ENCODE peak calls at places on chromosomes 7 and 10, in seven cellular contexts. Z is HCT116, M is GM23248, W is hepatocyte, R is keratinocyte, I is OCI-LY7, T is H9. D is an unnamed sample. For H3K79me2, H4K20me1 and H3K4me1, the result is how much of the 10 kb centered on the place peaks cover.

GRCh38 chr7:50304158-50304910 is at the start of gene IKZF1:
- DNase-seq in Z (no peak), M (peak), W (peak), R (no peak), I (peak), T (peak), D (peak)

GRCh38 chr10:3043512-3044368 is 23.6 kb upstream of the PFKP start:
- DNase-seq in Z (peak), M (peak), W (peak), R (no peak), I (peak), T (peak), D (peak)

GRCh38 chr7:118169146-118169545 is 14.8 kb upstream of the LSM8 start:
- DNase-seq in Z (no peak), M (peak), W (no peak), R (no peak), I (no peak), T (no peak), D (no peak)

GRCh38 chr7:151309306-151309705 is 32.3 kb upstream of the NUB1 start:
- DNase-seq in Z (no peak), M (peak), W (no peak), R (no peak), I (no peak), T (no peak), D (no peak)

GRCh38 chr10:78222096-78222790 is 188.6 kb downstream of the RPS24 start:
- DNase-seq in Z (no peak), M (no peak), W (no peak), R (no peak), I (no peak), T (no peak), D (no peak)

GRCh38 chr10:124117879-124118278 is 24.5 kb upstream of the CHST15 start:
- DNase-seq in Z (no peak), M (peak), W (no peak), R (no peak), I (no peak), T (no peak), D (no peak)

GRCh38 chr10:4812952-4813351 is 13.1 kb upstream of the AKR1E2 start:
- DNase-seq in Z (peak), M (peak), W (peak), R (peak), I (no peak), T (no peak), D (peak)

GRCh38 chr10:31000071-31000787 is 31.4 kb downstream of the ZNF438 start:
- DNase-seq in Z (no peak), M (peak), W (peak), R (no peak), I (no peak), T (no peak), D (no peak)

GRCh38 chr10:114359041-114359952 is 45.0 kb downstream of the AFAP1L2 start:
- DNase-seq in Z (no peak), M (no peak), W (no peak), R (no peak), I (no peak), T (no peak), D (no peak)

GRCh38 chr7:11182736-11183135 is 209.1 kb downstream of the PHF14 start:
- DNase-seq in Z (no peak), M (peak), W (no peak), R (no peak), I (no peak), T (no peak), D (no peak)

GRCh38 chr10:4673279-4674040 is 152.5 kb upstream of the AKR1E2 start:
- DNase-seq in Z (no peak), M (no peak), W (no peak), R (no peak), I (no peak), T (no peak), D (no peak)

GRCh38 chr7:112149734-112150133 is 56.5 kb downstream of the DOCK4 start:
- DNase-seq in Z (no peak), M (no peak), W (no peak), R (no peak), I (no peak), T (no peak), D (peak)

GRCh38 chr7:16205481-16205880 is 215.9 kb downstream of the CRPPA start:
- DNase-seq in Z (no peak), M (no peak), W (no peak), R (no peak), I (no peak), T (no peak), D (no peak)

GRCh38 chr7:144384555-144385245 is 18.8 kb downstream of the NOBOX start:
- DNase-seq in Z (peak), M (no peak), W (peak), R (no peak), I (no peak), T (peak), D (no peak)

GRCh38 chr10:112367516-112367915 is 6.4 kb upstream of the ACSL5 start:
- DNase-seq in Z (no peak), M (no peak), W (no peak), R (no peak), I (no peak), T (peak), D (no peak)

DNA sequence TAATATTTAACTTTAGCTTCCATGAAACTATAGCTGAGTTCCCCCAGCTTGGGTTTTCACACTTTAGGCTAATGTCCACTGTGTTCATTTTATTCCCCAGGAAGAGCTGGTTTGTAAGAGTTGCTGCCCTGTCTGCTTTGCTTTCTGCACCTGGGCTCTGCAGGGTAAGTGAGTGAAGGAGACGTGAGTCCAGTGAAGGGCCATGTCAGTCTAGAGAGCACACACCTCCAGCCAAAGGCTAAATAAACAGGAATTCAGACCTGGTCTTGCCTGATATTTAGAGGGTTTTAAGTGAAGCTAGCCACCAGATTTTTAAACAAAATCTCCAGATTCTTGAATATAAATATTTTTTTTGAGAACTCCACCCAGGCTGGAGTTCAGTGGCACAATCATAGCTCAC is 24.5 kb upstream of the FZD1 start:
- DNase-seq in Z (no peak), M (no peak), W (no peak), R (no peak), I (no peak), T (no peak), D (no peak)
- H3K79me2 ChIP-seq in Z (under half), M (under half), W (under half), R (under half), I (under half), T (under half), D (under half)

GRCh38 chr10:93591065-93591808 is 9.8 kb downstream of the RBP4 start:
- DNase-seq in Z (no peak), M (no peak), W (peak), R (no peak), I (no peak), T (no peak), D (no peak)
- H4K20me1 ChIP-seq in Z (under half), M (under half), W (under half), R (under half), I (under half), T (under half), D (under half)

GRCh38 chr7:42218248-42218647 is 18.8 kb downstream of the GLI3 start:
- DNase-seq in Z (no peak), M (no peak), W (no peak), R (no peak), I (no peak), T (no peak), D (no peak)

GRCh38 chr7:42221304-42221703 is 15.7 kb downstream of the GLI3 start:
- DNase-seq in Z (no peak), M (no peak), W (no peak), R (no peak), I (no peak), T (no peak), D (no peak)

GRCh38 chr7:42217053-42217452 is 20.0 kb downstream of the GLI3 start:
- DNase-seq in Z (no peak), M (no peak), W (no peak), R (no peak), I (no peak), T (no peak), D (no peak)

GRCh38 chr7:42217548-42217947 is 19.5 kb downstream of the GLI3 start:
- DNase-seq in Z (no peak), M (peak), W (no peak), R (no peak), I (no peak), T (no peak), D (no peak)

DNA sequence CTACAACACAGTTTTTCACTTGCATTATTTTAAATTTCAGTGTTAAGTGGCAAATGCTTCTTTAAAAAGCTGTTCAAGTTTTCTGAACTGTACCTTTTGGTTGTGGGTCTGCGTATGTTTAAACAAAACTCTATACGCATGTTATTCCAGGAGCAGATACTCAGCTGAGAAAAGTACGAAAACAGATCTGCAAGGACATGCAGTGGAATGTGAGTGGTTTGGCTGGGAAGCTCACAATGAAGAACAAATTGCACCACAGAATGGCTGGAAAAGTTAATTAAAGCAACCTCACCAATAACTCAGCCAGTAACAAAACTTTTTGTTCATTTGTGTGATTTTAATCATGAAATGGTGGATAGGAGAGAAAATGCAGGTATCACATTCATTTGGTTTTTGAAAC is 17.6 kb downstream of the GLI3 start:
- DNase-seq in Z (no peak), M (peak), W (no peak), R (no peak), I (no peak), T (no peak), D (no peak)
- H3K4me1 ChIP-seq in Z (under half), M (under half), W (under half), R (under half), I (under half), T (under half), D (under half)

GRCh38 chr7:101940151-101940550 is 122.7 kb downstream of the CUX1 start:
- DNase-seq in Z (no peak), M (no peak), W (no peak), R (no peak), I (no peak), T (no peak), D (no peak)

GRCh38 chr7:101943306-101943705 is 125.9 kb downstream of the CUX1 start:
- DNase-seq in Z (no peak), M (no peak), W (no peak), R (no peak), I (no peak), T (no peak), D (no peak)

GRCh38 chr7:101940830-101941229 is 123.4 kb downstream of the CUX1 start:
- DNase-seq in Z (no peak), M (no peak), W (peak), R (no peak), I (peak), T (peak), D (no peak)

GRCh38 chr7:101942603-101943210 is 125.3 kb downstream of the CUX1 start:
- DNase-seq in Z (no peak), M (no peak), W (no peak), R (no peak), I (no peak), T (no peak), D (no peak)

DNA sequence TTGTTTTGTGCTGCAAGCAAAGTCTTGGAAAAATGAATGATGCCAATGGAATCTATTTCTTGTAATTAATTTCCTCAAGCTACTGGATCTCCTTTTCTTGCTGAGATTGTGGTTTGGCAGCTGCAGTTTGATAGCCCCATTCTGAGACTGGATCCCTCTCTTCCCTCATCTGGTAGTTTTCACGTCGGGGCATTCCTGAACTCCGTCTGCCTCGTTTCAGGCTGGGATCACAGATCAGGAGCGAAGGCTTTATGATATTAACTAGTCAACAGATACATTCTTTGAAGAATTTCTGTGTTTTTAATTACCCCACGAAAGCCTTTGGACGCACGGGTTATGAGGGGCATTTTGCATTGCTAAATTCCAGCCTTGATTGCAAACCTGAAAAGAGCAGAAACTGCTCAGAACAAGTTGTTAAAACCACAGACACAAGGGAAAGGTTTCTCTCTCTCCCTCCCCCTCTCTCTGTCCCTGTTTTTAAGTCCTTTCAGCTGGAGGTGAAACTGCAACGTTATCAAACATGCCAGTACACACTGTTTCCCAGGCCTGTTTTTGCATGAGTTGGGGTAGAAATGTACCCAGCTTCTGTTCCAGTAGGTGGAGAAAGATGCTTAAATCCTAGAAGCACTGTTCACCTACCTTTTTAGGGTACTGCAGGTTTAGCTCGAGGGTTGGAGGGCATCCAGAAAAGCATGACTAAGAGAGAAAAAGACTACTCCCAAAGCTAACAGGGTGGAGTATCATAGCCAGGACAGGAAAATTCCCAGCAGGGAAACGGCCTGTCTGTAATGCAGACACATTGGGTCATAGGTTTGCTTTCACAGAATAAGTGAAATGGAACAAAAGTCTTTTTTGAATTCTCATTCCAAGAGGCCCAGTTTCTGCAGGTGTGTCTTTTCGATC is 124.3 kb downstream of the CUX1 start:
- DNase-seq in Z (peak), M (peak), W (peak), R (peak), I (no peak), T (no peak), D (no peak)
- H3K79me2 ChIP-seq in Z (half or more), M (under half), W (half or more), R (under half), I (half or more), T (under half), D (half or more)

DNA sequence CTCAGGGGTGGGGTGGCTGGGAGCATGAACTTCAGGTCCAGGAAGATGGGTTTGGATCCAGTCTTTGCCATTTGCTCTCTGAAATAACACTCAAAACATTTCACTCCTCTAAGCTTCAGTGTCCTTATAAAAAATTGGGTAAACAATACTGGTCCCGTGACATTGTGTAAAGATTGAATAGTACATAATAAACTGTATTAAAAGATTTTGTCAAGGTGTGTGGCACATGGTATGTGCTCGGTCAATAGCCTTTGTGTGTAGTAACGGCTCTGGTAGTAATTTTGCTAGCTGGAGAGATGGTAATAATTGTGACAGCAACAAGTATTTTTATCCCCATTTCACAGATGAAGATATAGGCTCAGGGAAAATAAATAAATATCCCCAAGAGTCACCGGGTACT is 4.3 kb downstream of the SFTPA2 start:
- DNase-seq in Z (no peak), M (no peak), W (no peak), R (no peak), I (no peak), T (no peak), D (no peak)
- H4K20me1 ChIP-seq in Z (under half), M (under half), W (under half), R (under half), I (under half), T (under half), D (under half)

DNA sequence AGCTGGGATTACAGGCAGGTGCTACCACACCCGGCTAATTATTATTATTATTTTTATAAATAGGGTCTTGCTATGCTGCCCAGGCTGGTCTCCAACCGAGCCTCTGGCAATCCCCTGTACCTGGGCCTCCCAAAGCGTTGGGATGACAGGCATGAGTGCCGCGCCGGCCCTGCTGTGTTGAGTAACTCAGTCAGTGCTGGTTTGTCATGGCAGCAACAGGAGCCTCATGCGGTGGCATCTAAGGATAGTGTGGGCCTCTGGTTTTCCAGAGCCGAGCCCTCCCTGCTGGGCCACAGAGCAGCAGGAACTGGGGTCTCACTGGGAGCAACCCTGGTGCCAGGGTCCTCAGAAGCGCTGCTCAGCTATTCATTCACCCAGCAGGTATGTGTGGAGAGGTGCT is 244.7 kb downstream of the ELFN1 start:
- DNase-seq in Z (no peak), M (no peak), W (no peak), R (no peak), I (no peak), T (no peak), D (no peak)
- H3K4me1 ChIP-seq in Z (under half), M (under half), W (under half), R (under half), I (under half), T (under half), D (under half)

GRCh38 chr10:119859422-119860258 is 13.0 kb downstream of the MCMBP start:
- DNase-seq in Z (peak), M (peak), W (peak), R (no peak), I (peak), T (no peak), D (no peak)
- H3K79me2 ChIP-seq in Z (half or more), M (half or more), W (half or more), R (half or more), I (half or more), T (under half), D (half or more)

GRCh38 chr10:58358947-58359346 is 24.1 kb downstream of the UBE2D1 start:
- DNase-seq in Z (no peak), M (no peak), W (no peak), R (no peak), I (no peak), T (no peak), D (no peak)
- H4K20me1 ChIP-seq in Z (under half), M (under half), W (under half), R (under half), I (under half), T (under half), D (under half)

DNA sequence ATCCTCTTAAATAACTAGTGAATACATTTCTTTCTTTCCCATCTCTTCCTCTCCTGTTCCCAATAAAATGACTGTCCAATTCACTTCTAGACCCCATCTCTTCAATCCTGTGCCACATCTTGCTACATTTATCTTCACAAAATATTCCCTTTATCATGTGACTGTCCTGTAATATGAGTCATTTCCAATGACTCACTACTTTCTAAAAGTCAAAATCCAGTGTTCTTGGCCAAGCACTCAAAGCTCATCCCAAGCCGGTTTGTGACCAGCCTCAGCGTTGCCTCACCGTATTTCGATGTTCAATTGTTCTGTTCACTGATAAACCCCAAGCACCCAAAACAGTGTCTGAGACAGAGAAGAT is 104.7 kb downstream of the PARD3 start:
- DNase-seq in Z (no peak), M (peak), W (no peak), R (no peak), I (no peak), T (no peak), D (no peak)
- H3K4me1 ChIP-seq in Z (under half), M (under half), W (under half), R (under half), I (under half), T (under half), D (under half)